ENCODE peak calls at places on chromosome 6, in four cellular contexts. L is SK-N-SH, J is HepG2, M is H1. Z is an unnamed sample.

GRCh38 chr6:34004706-34005105 is 141.2 kb downstream of the GRM4 start:
- DNase-seq in L (no peak), J (no peak), M (no peak), Z (no peak)

GRCh38 chr6:28212510-28213212 is 12.4 kb upstream of the ZSCAN9 start:
- DNase-seq in L (peak; percentile 33), J (peak; percentile 79), M (peak; percentile 92), Z (peak; percentile 80)

GRCh38 chr6:13287104-13287503 is 41.2 kb downstream of the TBC1D7 start:
- DNase-seq in L (no peak), J (no peak), M (no peak), Z (no peak)

GRCh38 chr6:2999005-2999620 is 581 bp upstream of the NQO2 start:
- DNase-seq in L (no peak), J (peak; percentile 93), M (no peak), Z (no peak)

GRCh38 chr6:147817042-147817689 is 308.7 kb downstream of the SAMD5 start:
- DNase-seq in L (no peak), J (no peak), M (no peak), Z (no peak)

GRCh38 chr6:108798672-108799355 is 49.4 kb upstream of the ARMC2 start:
- DNase-seq in L (peak; percentile 73), J (no peak), M (no peak), Z (no peak)

GRCh38 chr6:158457616-158458278 is 102.1 kb upstream of the TMEM181 start:
- DNase-seq in L (no peak), J (no peak), M (no peak), Z (no peak)

GRCh38 chr6:108767418-108768175 is 80.6 kb upstream of the ARMC2 start:
- DNase-seq in L (no peak), J (no peak), M (no peak), Z (no peak)

GRCh38 chr6:38522322-38522721 is 117.4 kb downstream of the BTBD9 start:
- DNase-seq in L (no peak), J (no peak), M (no peak), Z (no peak)

GRCh38 chr6:113147544-113147943 is 709.6 kb upstream of the MARCKS start:
- DNase-seq in L (no peak), J (no peak), M (no peak), Z (no peak)

GRCh38 chr6:70566751-70567382 is at the start of gene SDHAF4:
- DNase-seq in L (peak; percentile 98), J (peak; percentile 86), M (peak; percentile 97), Z (peak; percentile 63)

GRCh38 chr6:116251568-116252384 is 2.1 kb downstream of the TSPYL4 start:
- DNase-seq in L (no peak), J (no peak), M (no peak), Z (no peak)

GRCh38 chr6:1436334-1437306 is 47.2 kb downstream of the FOXF2 start:
- DNase-seq in L (peak; percentile 71), J (peak; percentile 67), M (peak; percentile 85), Z (peak; percentile 57)

GRCh38 chr6:34386316-34387137 is 5.9 kb downstream of the NUDT3 start:
- DNase-seq in L (no peak), J (peak; percentile 78), M (no peak), Z (no peak)

GRCh38 chr6:131519670-131520436 is 53.2 kb upstream of the ARG1 start:
- DNase-seq in L (peak; percentile 21), J (peak; percentile 76), M (peak; percentile 62), Z (peak; percentile 40)

GRCh38 chr6:36963451-36964290 is 9.1 kb downstream of the PI16 start:
- DNase-seq in L (no peak), J (no peak), M (peak; percentile 62), Z (no peak)

GRCh38 chr6:146545608-146546007 is 2.0 kb downstream of the RAB32 start:
- DNase-seq in L (no peak), J (no peak), M (no peak), Z (no peak)

GRCh38 chr6:88843040-88843439 is 120.4 kb downstream of the RNGTT start:
- DNase-seq in L (no peak), J (no peak), M (no peak), Z (no peak)

GRCh38 chr6:169235286-169235685 is 18.4 kb downstream of the THBS2 start:
- DNase-seq in L (no peak), J (no peak), M (no peak), Z (no peak)

GRCh38 chr6:152316024-152316423 is 321.1 kb downstream of the SYNE1 start:
- DNase-seq in L (no peak), J (no peak), M (no peak), Z (no peak)

GRCh38 chr6:27288136-27289044 is 23.7 kb downstream of the POM121L2 start:
- DNase-seq in L (no peak), J (no peak), M (peak; percentile 77), Z (no peak)

GRCh38 chr6:63582579-63583231 is 10.4 kb downstream of the LOC128125822 start:
- DNase-seq in L (no peak), J (no peak), M (no peak), Z (no peak)

GRCh38 chr6:139117734-139118133 is 17.1 kb upstream of the HECA start:
- DNase-seq in L (no peak), J (no peak), M (no peak), Z (no peak)
- TF ChIP-seq SIN3A in L (no peak), J (no peak), M (no peak), Z (no peak)

GRCh38 chr6:136365781-136366354 is 76.2 kb upstream of the BCLAF1 start:
- DNase-seq in L (no peak), J (no peak), M (no peak), Z (no peak)
- TF ChIP-seq SIN3A in L (no peak), J (no peak), M (no peak), Z (no peak)

GRCh38 chr6:102488729-102489128 is 1095.2 kb downstream of the GRIK2 start:
- DNase-seq in L (no peak), J (no peak), M (no peak), Z (no peak)

GRCh38 chr6:102485480-102485879 is 1092.0 kb downstream of the GRIK2 start:
- DNase-seq in L (no peak), J (no peak), M (no peak), Z (no peak)
- TF ChIP-seq SIN3A in L (no peak), J (no peak), M (no peak), Z (no peak)

GRCh38 chr6:44514576-44515193 is 127.2 kb downstream of the CDC5L start:
- DNase-seq in L (no peak), J (no peak), M (peak; percentile 6), Z (no peak)
- TF ChIP-seq SIN3A in L (no peak), J (no peak), M (no peak), Z (no peak)

GRCh38 chr6:25175216-25175615 is 104.0 kb upstream of the CARMIL1 start:
- DNase-seq in L (no peak), J (no peak), M (no peak), Z (no peak)
- TF ChIP-seq SIN3A in L (no peak), J (no peak), M (no peak), Z (no peak)

Z was measured in HCT116.